ENCODE peak calls at places on chromosomes 6 and 20, in ten cellular contexts. F is GM03348; G is effector CD8-positive, alpha-beta T cell; L is activated CD4-positive, alpha-beta T cell treated with anti-CD3 and anti-CD28 coated beads for 24 hours; E is tibial artery; R is substantia nigra; J is GOT3; T is germinal center; M is activated gamma-delta T cell treated with anti-CD3 and anti-CD28 coated beads, Interleukin-2, amount 50 U/mL, for 16 hours; A is activated effector memory CD4-positive, alpha-beta T cell treated with Interleukin-2 at 50 U/mL for 16 hours. D is an unnamed sample.
A peak's percentile ranks its signal among the peaks of the same experiment; 100 is the strongest.

GRCh38 chr20:8018928-8019177 is 708 bp downstream of the TMX4 start:
- DNase-seq in G (no peak), T (no peak), R (no peak), J (no peak), M (no peak), E (no peak), L (no peak), F (no peak), A (no peak), D (no peak)

GRCh38 chr6:161462148-161462547 is 188.3 kb upstream of the AGPAT4 start:
- DNase-seq in J (no peak), T (no peak), G (no peak), F (no peak), L (no peak), M (no peak), E (no peak), R (no peak), A (no peak), D (no peak)

GRCh38 chr6:117072134-117072533 is 193.2 kb upstream of the VGLL2 start:
- DNase-seq in G (no peak), R (no peak), M (no peak), J (no peak), E (no peak), T (no peak), F (no peak), L (no peak), A (no peak), D (no peak)

GRCh38 chr20:4112490-4113420 is 97.4 kb upstream of the RNF24 start:
- DNase-seq in M (no peak), L (no peak), T (no peak), G (no peak), J (no peak), R (no peak), E (peak; percentile 37), F (no peak), A (no peak), D (peak; percentile 66)

GRCh38 chr20:20491110-20491783 is 123.3 kb downstream of the INSM1 start:
- DNase-seq in L (no peak), R (no peak), M (no peak), F (peak; percentile 33), E (no peak), A (no peak), G (no peak), T (no peak), J (no peak), D (no peak)

GRCh38 chr6:16921399-16922110 is 160.3 kb upstream of the ATXN1 start:
- DNase-seq in T (no peak), J (no peak), R (no peak), F (no peak), L (no peak), G (no peak), M (no peak), E (no peak), A (no peak), D (no peak)

GRCh38 chr6:85459224-85459901 is 9.5 kb downstream of the NT5E start:
- DNase-seq in M (no peak), J (no peak), E (no peak), L (no peak), R (no peak), A (no peak), T (no peak), F (peak; percentile 70), G (no peak), D (no peak)

GRCh38 chr20:20755227-20755626 is 42.8 kb upstream of the RALGAPA2 start:
- DNase-seq in M (no peak), G (no peak), E (no peak), L (no peak), R (no peak), A (no peak), J (no peak), T (no peak), F (no peak), D (no peak)

GRCh38 chr6:12298017-12298958 is 8.1 kb downstream of the EDN1 start:
- DNase-seq in G (no peak), L (no peak), R (no peak), M (no peak), A (no peak), J (no peak), E (no peak), F (no peak), T (no peak), D (no peak)